ENCODE peak calls at places on chromosome 14, in ten cellular contexts. G, A, U, F, Q, M, S, L, Z and C are unnamed samples.

GRCh38 chr14:24612186-24612585 is 2.7 kb upstream of the GZMH start:
- DNase-seq in A (no peak), F (no peak), Q (no peak), G (no peak), L (no peak), M (no peak), S (no peak), U (no peak), Z (no peak), C (no peak)

GRCh38 chr14:93936245-93936644 is 9.1 kb downstream of the FAM181A start:
- DNase-seq in M (peak), G (peak), L (no peak), A (no peak), S (peak), Q (no peak), Z (no peak), U (no peak), F (no peak), C (no peak)

GRCh38 chr14:96902004-96902403 is 104.8 kb downstream of the VRK1 start:
- DNase-seq in M (no peak), G (no peak), F (no peak), Z (no peak), A (peak), Q (no peak), L (no peak), U (no peak), S (no peak), C (no peak)

GRCh38 chr14:64572721-64573508 is 23.2 kb downstream of the PPP1R36 start:
- DNase-seq in M (no peak), S (no peak), F (no peak), L (no peak), G (peak), Q (no peak), U (no peak), Z (no peak), A (no peak), C (no peak)

GRCh38 chr14:94677747-94678146 is 65.6 kb downstream of the SERPINA3 start:
- DNase-seq in Z (no peak), A (no peak), U (no peak), L (no peak), G (no peak), M (no peak), Q (no peak), F (no peak), S (no peak), C (no peak)

GRCh38 chr14:80784824-80785223 is 156.7 kb downstream of the CEP128 start:
- DNase-seq in Q (no peak), Z (no peak), M (no peak), F (no peak), L (peak), A (no peak), S (no peak), G (no peak), U (no peak), C (no peak)

GRCh38 chr14:89393346-89393745 is 23.7 kb downstream of the FOXN3 start:
- DNase-seq in M (no peak), L (no peak), S (no peak), F (no peak), A (no peak), G (no peak), Z (no peak), U (no peak), Q (no peak), C (no peak)

GRCh38 chr14:78448483-78449094 is 278.4 kb downstream of the NRXN3 start:
- DNase-seq in Q (peak), M (peak), G (peak), Z (no peak), L (peak), A (peak), F (no peak), U (no peak), S (peak), C (peak)

GRCh38 chr14:58708004-58708403 is 70.2 kb downstream of the DACT1 start:
- DNase-seq in F (no peak), M (no peak), L (no peak), Q (no peak), Z (no peak), U (no peak), G (no peak), A (no peak), S (no peak), C (no peak)

GRCh38 chr14:58702466-58703148 is 64.8 kb downstream of the DACT1 start:
- DNase-seq in Z (no peak), Q (no peak), S (no peak), F (no peak), G (no peak), M (no peak), L (no peak), U (no peak), A (no peak), C (no peak)

GRCh38 chr14:58701576-58701975 is 63.8 kb downstream of the DACT1 start:
- DNase-seq in M (no peak), F (no peak), Q (no peak), U (no peak), L (no peak), S (no peak), G (no peak), A (no peak), Z (no peak), C (no peak)

GRCh38 chr14:58703149-58703509 is 65.4 kb downstream of the DACT1 start:
- DNase-seq in G (no peak), A (no peak), F (no peak), Q (no peak), L (no peak), S (no peak), M (no peak), U (no peak), Z (no peak), C (no peak)

GRCh38 chr14:58705066-58705465 is 67.3 kb downstream of the DACT1 start:
- DNase-seq in S (no peak), Q (no peak), M (no peak), U (no peak), L (peak), F (no peak), Z (peak), A (no peak), G (no peak), C (no peak)
- TF ChIP-seq CTCF in S (no peak), Q (no peak), M (no peak), U (no peak), L (no peak), F (no peak), Z (no peak), A (no peak), G (no peak), C (no peak)

DNA sequence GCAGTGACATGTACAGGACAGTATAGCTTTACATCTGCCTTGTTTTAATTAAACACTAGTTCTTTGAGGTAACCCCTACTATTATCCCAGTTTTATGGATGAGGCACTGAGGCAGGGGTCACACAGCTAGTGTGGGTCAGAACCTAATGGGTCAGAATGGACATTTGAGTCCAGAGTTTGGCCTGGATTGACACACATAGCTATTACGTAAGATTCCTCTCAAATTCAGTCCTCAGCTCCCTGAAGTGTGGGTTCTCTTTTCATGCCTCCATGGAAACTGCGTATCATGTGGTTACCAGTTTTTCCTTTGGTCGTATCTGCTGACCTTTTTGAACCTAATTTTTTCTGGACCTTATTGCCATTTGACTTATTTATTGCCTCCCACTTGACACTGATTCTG is 40.4 kb downstream of the PSEN1 start:
- DNase-seq in Z (no peak), L (no peak), F (no peak), S (no peak), G (no peak), U (no peak), Q (no peak), A (no peak), M (no peak), C (no peak)
- TF ChIP-seq CTCF in Z (no peak), L (no peak), F (no peak), S (no peak), G (no peak), U (no peak), Q (no peak), A (no peak), M (no peak), C (no peak)

DNA sequence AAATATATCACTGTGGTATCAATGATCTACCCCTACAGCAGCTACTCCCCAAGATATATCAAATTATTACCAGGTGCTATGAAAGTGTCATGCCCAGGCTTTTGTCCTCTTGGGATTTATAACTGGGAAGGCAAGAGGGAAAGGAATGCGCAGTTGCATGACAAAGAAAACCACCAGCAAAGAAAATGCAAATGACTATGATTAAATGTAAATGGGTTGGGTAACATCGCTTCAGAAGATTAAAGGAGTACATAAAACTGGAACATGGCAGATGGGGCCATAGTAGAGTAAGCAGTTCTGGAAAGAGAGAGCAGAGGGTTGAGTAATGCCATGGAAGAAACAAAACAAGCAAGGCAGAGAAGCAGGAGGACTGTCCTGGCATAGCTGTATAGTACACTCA is 493.1 kb downstream of the NOVA1 start:
- DNase-seq in M (no peak), A (no peak), L (no peak), S (no peak), F (no peak), U (no peak), Q (no peak), Z (no peak), G (peak), C (no peak)
- TF ChIP-seq CTCF in M (no peak), A (no peak), L (no peak), S (no peak), F (no peak), U (no peak), Q (no peak), Z (no peak), G (no peak), C (no peak)

GRCh38 chr14:100054553-100055075 is 10.6 kb upstream of the EVL start:
- DNase-seq in M (no peak), Q (no peak), S (no peak), U (no peak), Z (no peak), L (no peak), G (no peak), F (no peak), A (no peak), C (no peak)

GRCh38 chr14:100058777-100059432 is 6.3 kb upstream of the EVL start:
- DNase-seq in A (no peak), F (no peak), Q (no peak), L (no peak), M (peak), Z (no peak), G (no peak), S (no peak), U (no peak), C (peak)

GRCh38 chr14:100059433-100059781 is 5.8 kb upstream of the EVL start:
- DNase-seq in L (no peak), S (peak), G (no peak), F (peak), M (no peak), Z (no peak), U (no peak), Q (no peak), A (no peak), C (no peak)

GRCh38 chr14:100056431-100056830 is 8.8 kb upstream of the EVL start:
- DNase-seq in F (no peak), L (peak), U (no peak), Q (no peak), G (no peak), S (no peak), M (no peak), Z (no peak), A (no peak), C (no peak)

GRCh38 chr14:100056964-100057817 is 8.0 kb upstream of the EVL start:
- DNase-seq in M (peak), U (no peak), G (peak), L (peak), S (peak), Q (no peak), F (peak), Z (no peak), A (no peak), C (peak)
- TF ChIP-seq CTCF in M (peak), U (peak), G (peak), L (peak), S (peak), Q (peak), F (peak), Z (peak), A (peak), C (peak)